ENCODE peak calls at places on chromosomes 11 and 22, in four cellular contexts. W is stimulated activated CD4-positive, alpha-beta T cell treated with anti-CD3 and anti-CD28 coated beads, Interleukin-4, amount 100 ng/mL, for 24 hours; Q is naive B cell; V is naive thymus-derived CD8-positive, alpha-beta T cell. E is an unnamed sample.

GRCh38 chr11:94305146-94305545 is 766 bp downstream of the IZUMO1R start:
- DNase-seq in Q (no peak), V (no peak), W (no peak), E (no peak)

GRCh38 chr11:112655386-112655785 is 305.8 kb upstream of the NCAM1 start:
- DNase-seq in Q (no peak), W (no peak), V (no peak), E (peak)

GRCh38 chr11:62337682-62338181 is 484 bp downstream of the ASRGL1 start:
- DNase-seq in W (no peak), V (no peak), Q (no peak), E (peak)

GRCh38 chr11:10664005-10664404 is 29.6 kb downstream of the IRAG1 start:
- DNase-seq in W (no peak), Q (no peak), V (no peak), E (no peak)

GRCh38 chr11:126561327-126561893 is 205.9 kb downstream of the ST3GAL4 start:
- DNase-seq in W (peak), V (peak), Q (no peak), E (peak)

GRCh38 chr11:47915407-47916137 is 64.8 kb upstream of the PTPRJ start:
- DNase-seq in V (no peak), W (peak), Q (no peak), E (no peak)

GRCh38 chr22:17716529-17716928 is 57.7 kb downstream of the BID start:
- DNase-seq in W (no peak), V (no peak), Q (no peak), E (no peak)

GRCh38 chr22:24155597-24156145 is 25.6 kb upstream of the SUSD2 start:
- DNase-seq in W (peak), Q (no peak), V (peak), E (peak)

GRCh38 chr11:94449437-94449836 is 44.2 kb downstream of the MRE11 start:
- DNase-seq in Q (no peak), W (no peak), V (no peak), E (no peak)

GRCh38 chr22:11628651-11629511 is 3899.1 kb upstream of the OR11H1 start:
- DNase-seq in W (no peak), V (no peak), Q (no peak), E (no peak)

GRCh38 chr22:44118645-44119315 is 61.9 kb upstream of the PARVG start:
- DNase-seq in W (no peak), Q (no peak), V (no peak), E (no peak)

GRCh38 chr11:69173925-69174591 is 18.3 kb downstream of the SMIM38 start:
- DNase-seq in V (no peak), W (no peak), Q (no peak), E (no peak)

GRCh38 chr11:118524356-118524755 is 2.9 kb upstream of the TTC36 start:
- DNase-seq in V (no peak), Q (no peak), W (no peak), E (no peak)

GRCh38 chr11:31110825-31111224 is 258.7 kb downstream of the DCDC1 start:
- DNase-seq in V (no peak), W (no peak), Q (no peak), E (no peak)

GRCh38 chr11:27296406-27296994 is 66.5 kb downstream of the CCDC34 start:
- DNase-seq in V (no peak), Q (no peak), W (no peak), E (no peak)

GRCh38 chr11:103257360-103257759 is 148.1 kb downstream of the DYNC2H1 start:
- DNase-seq in W (no peak), Q (no peak), V (no peak), E (no peak)

GRCh38 chr11:126392638-126393023 is 37.1 kb downstream of the ST3GAL4 start:
- DNase-seq in W (no peak), Q (no peak), V (no peak), E (no peak)

GRCh38 chr11:18307461-18308139 is 14.3 kb downstream of the HPS5 start:
- DNase-seq in V (no peak), Q (no peak), W (no peak), E (no peak)

GRCh38 chr11:122441702-122442092 is 213.8 kb upstream of the UBASH3B start:
- DNase-seq in V (no peak), Q (no peak), W (no peak), E (peak)

GRCh38 chr11:77081976-77082836 is 15.4 kb downstream of the CAPN5 start:
- DNase-seq in V (peak), W (no peak), Q (no peak), E (no peak)

GRCh38 chr11:64384039-64384737 is 25.2 kb downstream of the RPS6KA4 start:
- DNase-seq in W (no peak), V (peak), Q (no peak), E (no peak)

E was measured in globus pallidus.